ENCODE peak calls at places on chromosomes 7 and 10, in eight cellular contexts. S is Caco-2, X is suprapubic skin, O is colonic mucosa, J is cardiac muscle cell, Z is breast epithelium, G is kidney, R is astrocyte. E is an unnamed sample.

GRCh38 chr7:2495402-2496309 is 19.5 kb upstream of the GRIFIN start:
- DNase-seq in S (no peak), X (no peak), O (no peak), J (peak), Z (no peak), G (peak), R (no peak), E (peak)

GRCh38 chr10:93379366-93380042 is 102.6 kb downstream of the MYOF start:
- DNase-seq in S (no peak), X (no peak), O (no peak), J (no peak), Z (no peak), G (no peak), R (peak), E (no peak)

GRCh38 chr10:31620236-31621151 is 301.5 kb downstream of the ZEB1 start:
- DNase-seq in S (no peak), X (peak), O (peak), J (peak), Z (no peak), G (peak), R (peak), E (peak)

GRCh38 chr7:151927540-151927939 is 28.7 kb upstream of the GALNTL5 start:
- DNase-seq in S (no peak), X (no peak), O (no peak), J (no peak), Z (no peak), G (no peak), R (no peak), E (no peak)

GRCh38 chr7:98627062-98627790 is 10.1 kb downstream of the NPTX2 start:
- DNase-seq in S (no peak), X (peak), O (no peak), J (no peak), Z (no peak), G (no peak), R (no peak), E (no peak)

GRCh38 chr10:28317735-28318134 is 14.9 kb upstream of the MPP7 start:
- DNase-seq in S (no peak), X (no peak), O (no peak), J (no peak), Z (no peak), G (no peak), R (no peak), E (no peak)

GRCh38 chr7:11557627-11558026 is 274.4 kb downstream of the THSD7A start:
- DNase-seq in S (peak), X (no peak), O (peak), J (peak), Z (no peak), G (no peak), R (peak), E (peak)

GRCh38 chr7:3981281-3981680 is 680.2 kb downstream of the SDK1 start:
- DNase-seq in S (no peak), X (peak), O (no peak), J (peak), Z (no peak), G (no peak), R (no peak), E (no peak)

GRCh38 chr10:116888380-116889055 is 39.2 kb downstream of the ENO4 start:
- DNase-seq in S (peak), X (no peak), O (peak), J (no peak), Z (peak), G (no peak), R (peak), E (no peak)

GRCh38 chr7:110264288-110264687 is 826.6 kb upstream of the LRRN3 start:
- DNase-seq in S (no peak), X (no peak), O (no peak), J (no peak), Z (no peak), G (no peak), R (no peak), E (no peak)

GRCh38 chr7:51645707-51646298 is 329.2 kb upstream of the COBL start:
- DNase-seq in S (no peak), X (no peak), O (no peak), J (no peak), Z (no peak), G (no peak), R (no peak), E (no peak)

DNA sequence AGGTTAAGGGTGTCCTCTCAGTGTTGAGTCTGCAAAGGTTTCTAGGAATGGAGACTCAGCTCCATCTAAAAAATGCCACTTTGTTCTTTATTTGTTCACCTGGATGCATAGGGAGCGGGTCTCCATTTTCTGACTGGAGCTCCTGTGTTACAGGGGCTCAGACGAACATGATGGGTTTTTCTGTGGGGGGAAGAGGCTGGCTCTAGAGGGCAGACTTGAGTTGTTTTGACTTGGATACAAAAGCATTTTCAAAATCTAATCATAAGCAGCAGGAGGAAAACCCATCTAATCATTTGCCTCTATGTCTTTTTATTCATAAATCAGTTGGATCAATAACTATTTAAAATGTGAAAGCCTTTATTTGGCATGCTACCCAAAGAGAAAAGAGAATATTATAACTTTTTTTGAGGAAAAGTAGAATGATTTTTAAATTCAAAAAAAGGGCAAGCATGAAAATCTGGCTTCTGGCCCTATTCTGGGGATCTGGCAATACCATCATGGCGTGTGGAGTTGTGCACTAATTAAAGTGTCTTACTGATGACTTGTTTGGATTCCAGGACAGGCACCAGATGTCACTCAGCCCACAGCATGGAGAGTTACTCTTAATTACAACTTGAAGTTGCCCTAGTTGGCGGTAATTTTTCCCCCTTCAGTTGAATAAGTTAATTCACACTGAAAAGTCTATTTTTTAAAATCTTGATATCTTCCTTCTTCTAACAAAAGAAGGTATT is 594.9 kb downstream of the REEP3 start:
- DNase-seq in S (no peak), X (no peak), O (peak), J (peak), Z (no peak), G (no peak), R (no peak), E (peak)
- TF ChIP-seq CTCF in S (peak), X (peak), O (peak), J (peak), Z (no peak), G (peak), R (peak), E (peak)

GRCh38 chr10:50415292-50415691 is 164.0 kb upstream of the ASAH2 start:
- DNase-seq in S (no peak), X (no peak), O (no peak), J (peak), Z (no peak), G (no peak), R (no peak), E (no peak)

GRCh38 chr10:50417486-50417905 is 166.2 kb upstream of the ASAH2 start:
- DNase-seq in S (no peak), X (no peak), O (no peak), J (peak), Z (no peak), G (no peak), R (no peak), E (no peak)

GRCh38 chr10:50417906-50418697 is 166.8 kb upstream of the ASAH2 start:
- DNase-seq in S (peak), X (peak), O (peak), J (peak), Z (no peak), G (peak), R (peak), E (peak)

GRCh38 chr10:50416885-50417284 is 165.6 kb upstream of the ASAH2 start:
- DNase-seq in S (no peak), X (no peak), O (no peak), J (no peak), Z (no peak), G (no peak), R (no peak), E (no peak)

DNA sequence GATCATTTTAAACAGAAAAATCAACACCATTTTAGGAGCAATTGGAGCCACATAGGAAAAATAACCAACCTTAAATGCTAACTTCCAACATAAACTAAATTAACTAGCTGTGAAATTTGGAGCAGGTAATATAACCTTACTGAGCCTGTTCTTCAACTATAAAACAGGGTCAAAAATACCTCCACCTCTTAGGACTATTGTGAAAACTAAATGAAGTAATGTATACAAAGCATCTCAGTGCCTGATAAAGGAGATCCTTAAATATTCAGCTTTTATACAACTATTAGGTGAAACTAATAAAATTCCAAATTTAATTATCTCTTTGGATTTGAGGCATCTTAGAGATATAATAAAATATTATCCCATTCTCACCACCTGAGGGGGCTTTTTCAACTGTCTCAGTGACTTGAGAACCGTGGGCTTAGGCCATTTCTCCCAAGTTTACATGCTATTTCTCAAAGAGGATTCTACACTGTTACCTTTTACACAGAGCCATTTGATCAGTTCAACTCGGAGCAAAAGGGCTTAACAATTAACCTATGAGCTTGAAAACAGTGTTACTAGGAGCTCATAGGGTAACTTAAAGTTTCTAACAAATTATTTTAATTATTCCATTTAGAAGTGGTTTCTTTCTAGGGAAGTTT is 165.0 kb upstream of the ASAH2 start:
- DNase-seq in S (no peak), X (no peak), O (no peak), J (no peak), Z (no peak), G (no peak), R (no peak), E (no peak)
- TF ChIP-seq CTCF in S (no peak), X (no peak), O (no peak), J (no peak), Z (no peak), G (no peak), R (no peak), E (no peak)

DNA sequence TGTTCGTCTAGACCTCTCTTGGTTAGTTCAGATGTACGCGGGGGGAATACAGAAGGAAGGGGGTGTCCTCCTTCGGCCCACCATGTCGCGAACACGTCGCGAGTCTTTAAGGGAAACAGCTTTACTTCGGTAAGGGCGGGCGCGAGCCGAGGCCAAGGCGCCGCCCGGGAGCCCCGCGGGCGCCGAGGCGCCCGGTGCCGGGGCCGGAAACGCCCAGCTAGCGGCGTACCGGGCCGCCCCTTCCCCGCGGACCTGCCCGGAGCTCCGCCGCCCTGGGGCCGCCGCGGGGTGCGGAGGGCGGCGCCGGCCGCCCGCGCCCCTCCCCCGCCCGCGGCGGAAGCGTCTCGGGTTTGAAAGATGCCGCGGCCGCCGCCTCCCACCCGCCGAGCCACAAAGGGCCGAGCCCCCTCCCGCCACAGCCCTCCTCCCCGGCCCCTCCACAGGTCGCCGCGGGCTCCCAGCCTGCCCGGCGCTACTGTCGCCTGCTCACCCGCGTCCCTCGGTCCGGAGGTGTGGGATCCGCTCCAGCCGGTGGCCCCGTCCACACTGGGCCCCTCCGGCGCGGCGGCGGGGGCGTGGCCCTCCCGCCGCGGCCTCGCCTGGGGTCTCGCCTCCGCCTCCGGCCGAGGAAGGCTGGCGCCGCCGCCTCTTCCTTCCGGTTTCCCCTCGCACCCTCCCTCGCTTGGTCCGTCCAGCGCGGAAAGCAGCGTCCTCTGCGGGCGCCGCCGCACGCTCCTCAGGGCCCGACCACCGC is at the start of gene KBTBD2:
- DNase-seq in S (peak), X (peak), O (peak), J (peak), Z (peak), G (peak), R (peak), E (peak)
- TF ChIP-seq CTCF in S (no peak), X (no peak), O (no peak), J (no peak), Z (no peak), G (peak), R (no peak), E (no peak)

GRCh38 chr10:130687566-130687965 is 551.4 kb downstream of the GLRX3 start:
- DNase-seq in S (no peak), X (no peak), O (no peak), J (no peak), Z (no peak), G (no peak), R (no peak), E (no peak)

GRCh38 chr10:130689743-130690626 is 553.8 kb downstream of the GLRX3 start:
- DNase-seq in S (no peak), X (no peak), O (no peak), J (no peak), Z (no peak), G (no peak), R (no peak), E (no peak)

GRCh38 chr10:130691787-130692186 is 555.6 kb downstream of the GLRX3 start:
- DNase-seq in S (no peak), X (no peak), O (no peak), J (no peak), Z (no peak), G (no peak), R (no peak), E (no peak)

GRCh38 chr10:130686680-130687300 is 550.6 kb downstream of the GLRX3 start:
- DNase-seq in S (no peak), X (no peak), O (no peak), J (peak), Z (no peak), G (no peak), R (no peak), E (peak)
- TF ChIP-seq CTCF in S (peak), X (peak), O (no peak), J (no peak), Z (peak), G (peak), R (no peak), E (peak)

GRCh38 chr7:73342645-73343044 is 14.7 kb downstream of the FKBP6 start:
- DNase-seq in S (peak), X (no peak), O (no peak), J (peak), Z (no peak), G (no peak), R (peak), E (no peak)
- TF ChIP-seq CTCF in S (peak), X (no peak), O (no peak), J (peak), Z (peak), G (peak), R (peak), E (peak)

DNA sequence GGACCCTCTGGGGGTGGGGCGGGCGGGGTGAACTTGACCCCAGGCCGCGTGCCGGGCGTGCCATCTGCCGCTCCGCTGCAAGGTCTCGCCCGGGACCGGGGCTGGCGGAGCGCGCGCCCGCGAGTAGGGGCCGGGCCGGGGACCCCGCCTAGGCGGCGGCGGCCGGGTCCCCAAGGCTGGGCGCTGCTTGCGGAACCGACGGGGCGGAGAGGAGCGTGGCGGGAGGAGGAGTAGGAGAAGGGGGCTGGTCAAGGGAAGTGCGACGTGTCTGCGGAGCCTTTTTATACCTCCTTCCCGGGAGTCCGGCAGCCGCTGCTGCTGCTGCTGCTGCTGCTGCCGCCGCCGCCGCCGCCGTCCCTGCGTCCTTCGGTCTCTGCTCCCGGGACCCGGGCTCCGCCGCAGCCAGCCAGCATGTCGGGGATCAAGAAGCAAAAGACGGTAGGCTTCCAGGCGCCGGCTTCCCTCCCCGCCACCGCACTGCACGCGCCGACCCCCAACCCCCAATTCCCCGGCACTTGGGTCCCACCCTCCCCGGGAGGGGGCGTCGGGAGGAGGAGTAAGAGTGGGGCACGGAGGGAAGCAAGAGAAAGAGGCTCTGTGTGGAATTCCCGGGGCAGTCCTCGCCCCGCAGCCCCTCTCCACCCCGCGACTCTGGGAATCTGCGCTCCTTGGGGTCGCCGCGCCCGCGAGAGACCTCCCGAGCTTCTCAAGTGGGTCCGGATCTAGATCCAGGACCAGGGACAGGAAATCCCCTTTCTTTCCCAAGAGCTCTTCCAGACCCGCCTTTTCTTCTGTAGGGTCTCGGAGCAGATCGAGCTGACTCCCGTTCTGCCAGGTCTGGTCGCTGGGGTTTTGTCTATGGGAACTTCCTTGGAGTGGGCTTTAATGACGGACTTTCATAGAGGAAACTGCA is at the start of gene PAPSS2:
- DNase-seq in S (peak), X (peak), O (peak), J (peak), Z (peak), G (peak), R (peak), E (peak)
- TF ChIP-seq CTCF in S (no peak), X (no peak), O (no peak), J (peak), Z (no peak), G (no peak), R (no peak), E (no peak)

DNA sequence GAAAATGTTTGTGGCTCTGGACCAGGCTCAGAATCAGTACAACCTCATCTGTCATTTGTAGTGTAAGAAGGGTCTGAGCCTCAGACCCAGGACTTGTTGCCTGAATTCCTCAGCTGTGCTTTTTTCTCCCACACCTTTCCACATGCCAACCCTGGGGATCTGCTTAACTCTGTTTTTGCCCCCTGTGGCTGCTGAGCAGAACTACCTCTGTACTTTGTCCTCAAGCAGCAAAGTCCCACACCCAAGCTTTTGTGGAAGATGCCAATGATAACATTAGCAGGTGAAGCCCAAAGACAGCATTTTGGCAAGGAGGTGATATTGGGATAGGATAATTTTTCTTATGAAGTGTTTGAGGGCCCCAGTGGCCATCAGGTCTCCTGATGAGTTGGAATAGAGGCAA is 5.8 kb upstream of the CYP2C18 start:
- DNase-seq in S (peak), X (no peak), O (peak), J (peak), Z (no peak), G (no peak), R (no peak), E (no peak)
- TF ChIP-seq CTCF in S (peak), X (no peak), O (peak), J (no peak), Z (no peak), G (no peak), R (no peak), E (no peak)

GRCh38 chr7:116809636-116810266 is 52.6 kb upstream of the CAPZA2 start:
- DNase-seq in S (peak), X (no peak), O (peak), J (peak), Z (no peak), G (no peak), R (peak), E (peak)
- TF ChIP-seq CTCF in S (peak), X (peak), O (peak), J (peak), Z (peak), G (peak), R (peak), E (peak)

GRCh38 chr7:88964418-88964817 is 168.9 kb upstream of the TEX47 start:
- DNase-seq in S (no peak), X (no peak), O (no peak), J (no peak), Z (no peak), G (no peak), R (no peak), E (no peak)

GRCh38 chr7:88967432-88967831 is 171.9 kb upstream of the TEX47 start:
- DNase-seq in S (no peak), X (no peak), O (no peak), J (no peak), Z (no peak), G (no peak), R (no peak), E (no peak)
- TF ChIP-seq CTCF in S (no peak), X (no peak), O (no peak), J (no peak), Z (no peak), G (no peak), R (no peak), E (no peak)

GRCh38 chr7:75914655-75915415 is at the start of gene POR:
- DNase-seq in S (peak), X (peak), O (peak), J (peak), Z (peak), G (peak), R (peak), E (peak)
- TF ChIP-seq CTCF in S (no peak), X (peak), O (no peak), J (no peak), Z (peak), G (peak), R (no peak), E (no peak)